ENCODE peak calls at places on chromosomes 6 and 20, in six cellular contexts. R is GM23248; G is T follicular helper cell; C is globus pallidus; F is EL; W is stimulated activated CD4-positive, alpha-beta T cell treated with anti-CD3 and anti-CD28 coated beads, Interleukin-1b, Interleukin-23, amount 100 ng/mL, for 24 hours. O is an unnamed sample.

GRCh38 chr6:34414999-34415858 is 10.6 kb downstream of the RPS10 start:
- DNase-seq in G (peak), C (peak), F (peak), W (no peak), R (peak), O (peak)

GRCh38 chr20:43409041-43409913 is 48.4 kb upstream of the SRSF6 start:
- DNase-seq in G (no peak), C (no peak), W (no peak), R (peak), F (peak), O (no peak)

GRCh38 chr6:148724428-148724827 is 22.4 kb upstream of the UST start:
- DNase-seq in R (no peak), W (no peak), G (no peak), F (no peak), C (no peak), O (no peak)

GRCh38 chr6:6588064-6588923 is at the start of gene LY86:
- DNase-seq in C (peak), R (no peak), W (no peak), G (no peak), F (no peak), O (peak)

GRCh38 chr20:46027245-46027853 is 1.7 kb upstream of the SLC12A5 start:
- DNase-seq in W (no peak), G (no peak), R (peak), F (peak), C (peak), O (peak)

GRCh38 chr20:38875170-38875993 is 50.8 kb upstream of the FAM83D start:
- DNase-seq in F (no peak), W (no peak), R (no peak), G (peak), C (no peak), O (peak)

GRCh38 chr6:166112580-166112979 is 55.1 kb downstream of the TBXT start:
- DNase-seq in F (peak), W (no peak), C (no peak), G (no peak), R (peak), O (no peak)

GRCh38 chr6:64330694-64331309 is 695.2 kb downstream of the PHF3 start:
- DNase-seq in G (no peak), W (no peak), F (no peak), R (peak), C (peak), O (peak)

GRCh38 chr20:58246346-58246745 is 17.9 kb upstream of the ANKRD60 start:
- DNase-seq in C (no peak), R (peak), G (no peak), F (peak), W (no peak), O (no peak)

GRCh38 chr6:141969201-141969600 is 163.5 kb upstream of the GJE1 start:
- DNase-seq in R (no peak), F (no peak), C (no peak), G (no peak), W (no peak), O (no peak)

GRCh38 chr6:75147512-75147911 is 58.3 kb downstream of the COL12A1 start:
- DNase-seq in F (no peak), W (no peak), G (no peak), C (no peak), R (peak), O (no peak)

GRCh38 chr6:7758456-7758855 is 32.6 kb downstream of the BMP6 start:
- DNase-seq in F (peak), R (peak), C (no peak), G (no peak), W (no peak), O (no peak)

GRCh38 chr6:70547313-70547712 is 19.4 kb upstream of the SDHAF4 start:
- DNase-seq in F (peak), C (peak), W (no peak), G (no peak), R (peak), O (peak)

O was measured in pons.